ENCODE peak calls at places on chromosomes 7 and 10, in seven cellular contexts. Y is lower lobe of right lung, F is activated B cell treated with CpG ODN at 0.5 μM for 24 hours, B is cardiac muscle cell, P is cardiac fibroblast, C is retinal pigment epithelial cell, N is RWPE1. L is an unnamed sample.

GRCh38 chr10:121681171-121681752 is 83.0 kb upstream of the FGFR2 start:
- DNase-seq in Y (no peak), F (no peak), B (no peak), P (no peak), C (peak; percentile 72), N (no peak), L (no peak)

GRCh38 chr7:139995034-139995915 is 67.5 kb downstream of the PARP12 start:
- DNase-seq in Y (no peak), F (no peak), B (peak; percentile 36), P (peak; percentile 43), C (peak; percentile 15), N (peak; percentile 3), L (no peak)

GRCh38 chr10:62584726-62585125 is 210.6 kb downstream of the ZNF365 start:
- DNase-seq in Y (no peak), F (no peak), B (no peak), P (peak; percentile 47), C (no peak), N (no peak), L (no peak)

GRCh38 chr10:34360984-34361383 is 454.1 kb downstream of the PARD3 start:
- DNase-seq in Y (no peak), F (no peak), B (no peak), P (no peak), C (no peak), N (no peak), L (no peak)

GRCh38 chr7:25758559-25758958 is 393.4 kb upstream of the NFE2L3 start:
- DNase-seq in Y (no peak), F (no peak), B (peak; percentile 74), P (no peak), C (no peak), N (peak; percentile 33), L (no peak)

GRCh38 chr10:34028936-34029335 is 694.5 kb upstream of the NRP1 start:
- DNase-seq in Y (no peak), F (no peak), B (no peak), P (no peak), C (no peak), N (no peak), L (no peak)

GRCh38 chr10:23396695-23397094 is 42.2 kb upstream of the OTUD1 start:
- DNase-seq in Y (no peak), F (no peak), B (no peak), P (no peak), C (no peak), N (no peak), L (no peak)

GRCh38 chr7:123367508-123368122 is 166.8 kb downstream of the IQUB start:
- DNase-seq in Y (no peak), F (no peak), B (peak; percentile 53), P (peak; percentile 80), C (no peak), N (peak; percentile 34), L (peak; percentile 58)

GRCh38 chr10:44986670-44987069 is 8.1 kb upstream of the DEPP1 start:
- DNase-seq in Y (no peak), F (no peak), B (no peak), P (no peak), C (no peak), N (no peak), L (no peak)

GRCh38 chr7:27193335-27194001 is 6.4 kb downstream of the HOXA13 start:
- DNase-seq in Y (no peak), F (no peak), B (no peak), P (no peak), C (no peak), N (no peak), L (no peak)

GRCh38 chr7:27194641-27195379 is 5.1 kb downstream of the HOXA13 start:
- DNase-seq in Y (no peak), F (no peak), B (no peak), P (no peak), C (no peak), N (no peak), L (no peak)

GRCh38 chr7:27191716-27192545 is 6.9 kb upstream of the HOXA11 start:
- DNase-seq in Y (no peak), F (peak; percentile 22), B (no peak), P (no peak), C (no peak), N (no peak), L (no peak)

GRCh38 chr7:27192546-27193334 is 7.2 kb downstream of the HOXA13 start:
- DNase-seq in Y (no peak), F (peak; percentile 33), B (no peak), P (no peak), C (no peak), N (no peak), L (peak; percentile 27)

DNA sequence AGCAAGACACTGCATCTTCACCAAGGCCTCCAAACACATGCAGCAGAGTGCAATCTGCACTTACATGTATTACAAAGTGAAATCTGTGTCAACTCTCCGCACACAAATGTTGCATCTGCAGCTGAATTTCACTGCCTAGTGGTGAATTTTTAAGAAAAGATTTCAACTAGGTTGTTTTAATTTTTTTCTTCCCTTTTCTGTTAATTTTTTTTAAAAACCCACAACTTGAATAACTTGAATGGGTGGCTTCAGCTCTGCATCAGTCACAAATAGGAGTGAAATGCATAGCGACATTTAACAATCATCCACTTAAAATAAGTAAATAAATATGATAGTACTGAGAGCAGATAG is 5.9 kb downstream of the HOXA13 start:
- DNase-seq in Y (no peak), F (no peak), B (no peak), P (no peak), C (no peak), N (no peak), L (no peak)
- TF ChIP-seq CTCF in Y (no peak), F (no peak), B (no peak), P (no peak), C (no peak), N (no peak), L (no peak)

DNA sequence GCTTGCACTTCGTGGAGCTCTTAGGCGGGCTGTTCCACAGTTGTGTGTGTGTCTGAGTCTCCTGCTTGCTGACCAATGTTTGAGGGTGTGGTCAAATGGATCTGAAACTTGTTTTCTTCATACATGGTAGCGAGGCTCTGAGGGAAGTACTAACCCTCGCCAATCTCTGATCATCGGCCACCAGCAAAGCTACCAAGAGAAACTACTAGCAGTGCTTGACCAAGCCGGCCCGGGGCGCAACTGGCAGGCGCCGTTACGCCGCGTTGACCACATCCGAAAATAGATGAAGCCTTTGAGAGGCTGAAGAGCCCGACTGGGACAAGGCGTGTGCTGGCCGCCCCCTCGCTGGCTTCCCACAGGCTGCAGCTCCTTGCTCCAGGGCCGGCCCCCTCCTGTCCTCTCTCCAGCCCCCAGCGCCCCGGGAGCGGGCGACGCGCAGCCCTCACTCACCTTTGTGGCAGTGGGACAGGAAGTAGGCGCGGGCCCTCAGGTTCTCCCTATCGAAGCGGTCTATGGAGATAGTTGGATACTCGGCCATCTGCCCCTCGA is 370 bp downstream of the DCLRE1C start:
- DNase-seq in Y (peak; percentile 76), F (no peak), B (peak; percentile 84), P (peak; percentile 70), C (peak; percentile 10), N (peak; percentile 34), L (no peak)
- TF ChIP-seq CTCF in Y (no peak), F (no peak), B (no peak), P (no peak), C (peak; percentile 19), N (no peak), L (no peak)

GRCh38 chr7:90455163-90456030 is 14.0 kb upstream of the PTTG1IP2 start:
- DNase-seq in Y (no peak), F (no peak), B (peak; percentile 59), P (peak; percentile 68), C (no peak), N (peak; percentile 64), L (peak; percentile 59)

GRCh38 chr7:90461216-90461615 is 8.2 kb upstream of the PTTG1IP2 start:
- DNase-seq in Y (no peak), F (no peak), B (no peak), P (peak; percentile 42), C (no peak), N (no peak), L (no peak)

GRCh38 chr7:90453931-90454330 is 15.5 kb upstream of the PTTG1IP2 start:
- DNase-seq in Y (no peak), F (no peak), B (no peak), P (no peak), C (no peak), N (no peak), L (no peak)

GRCh38 chr7:90458104-90458503 is 11.3 kb upstream of the PTTG1IP2 start:
- DNase-seq in Y (no peak), F (no peak), B (no peak), P (no peak), C (no peak), N (no peak), L (no peak)

DNA sequence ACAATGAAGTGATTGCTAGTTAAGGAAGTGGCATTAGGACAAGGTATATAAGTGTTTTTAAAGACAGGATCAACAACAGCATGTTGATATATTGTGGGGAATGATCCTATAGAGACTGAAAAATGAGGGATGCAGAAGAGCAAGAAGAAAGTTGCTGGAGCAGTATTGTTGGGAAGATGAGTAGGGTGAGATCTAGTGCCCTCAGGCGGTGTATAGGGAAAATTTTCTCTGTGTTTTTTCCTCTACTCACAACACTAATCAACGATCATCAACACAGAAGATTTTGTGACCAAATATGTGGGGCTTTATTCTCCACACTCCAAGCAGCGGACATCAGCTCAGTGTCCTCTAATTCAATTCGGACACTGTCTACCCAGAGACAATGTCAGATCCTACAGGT is 9.6 kb upstream of the PTTG1IP2 start:
- DNase-seq in Y (no peak), F (no peak), B (no peak), P (peak; percentile 26), C (no peak), N (no peak), L (no peak)
- TF ChIP-seq CTCF in Y (no peak), F (no peak), B (peak; percentile 45), P (peak; percentile 39), C (peak; percentile 13), N (no peak), L (no peak)

GRCh38 chr10:48235501-48235900 is 39.0 kb downstream of the FRMPD2 start:
- DNase-seq in Y (no peak), F (no peak), B (no peak), P (no peak), C (no peak), N (no peak), L (no peak)

GRCh38 chr10:48238826-48239520 is 35.5 kb downstream of the FRMPD2 start:
- DNase-seq in Y (no peak), F (no peak), B (no peak), P (no peak), C (no peak), N (no peak), L (no peak)

GRCh38 chr10:48237856-48238250 is 36.6 kb downstream of the FRMPD2 start:
- DNase-seq in Y (no peak), F (no peak), B (no peak), P (no peak), C (no peak), N (no peak), L (no peak)

GRCh38 chr10:48236199-48236621 is 38.3 kb downstream of the FRMPD2 start:
- DNase-seq in Y (no peak), F (no peak), B (no peak), P (no peak), C (no peak), N (no peak), L (no peak)

DNA sequence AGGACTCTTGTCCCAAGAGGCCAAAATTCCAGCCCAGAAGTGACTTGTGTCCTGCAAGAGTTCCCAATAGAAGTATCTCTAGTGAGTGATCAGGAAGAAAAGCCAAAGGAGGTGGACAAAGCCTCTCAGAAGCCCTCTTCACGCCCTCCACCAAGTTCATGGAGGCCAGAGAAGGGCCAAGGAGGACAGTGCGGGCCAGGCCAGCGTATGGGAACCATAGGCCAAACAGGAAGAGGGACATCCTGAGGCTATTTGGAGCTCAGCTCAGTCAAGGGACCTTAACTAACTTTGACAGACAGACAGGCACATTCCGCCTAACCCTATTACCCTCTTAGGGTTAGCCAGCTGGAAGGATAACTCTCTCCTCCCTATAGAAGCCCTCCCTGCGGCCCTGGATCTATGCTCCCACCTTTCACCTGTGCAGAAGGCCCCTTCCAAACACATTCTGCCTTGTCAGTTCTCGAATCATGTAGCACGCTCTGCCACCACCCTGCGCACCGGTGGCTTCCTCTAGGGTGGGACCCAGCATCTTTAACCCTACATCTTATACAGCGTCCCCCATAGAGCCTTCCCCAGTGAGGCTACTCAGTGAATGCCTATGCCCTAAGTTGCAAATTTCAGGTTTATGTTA is 37.2 kb downstream of the FRMPD2 start:
- DNase-seq in Y (no peak), F (no peak), B (no peak), P (no peak), C (no peak), N (no peak), L (no peak)
- TF ChIP-seq CTCF in Y (no peak), F (no peak), B (no peak), P (no peak), C (no peak), N (no peak), L (no peak)